ENCODE peak calls at places on chromosomes 2 and 18, in six cellular contexts. One of them, this sample, is unnamed.

GRCh38 chr2:233329489-233330135 is 22.0 kb downstream of the SAG start:
- DNase-seq in GM13977: no peak
- DNase-seq in lower lobe of right lung: no peak
- DNase-seq in activated B cell treated with CpG ODN at 0.5 μM for 24 hours: no peak
- DNase-seq in WERI-Rb-1: no peak
- DNase-seq in IMR-90: no peak
- DNase-seq in this sample: no peak

GRCh38 chr2:119544075-119545031 is at the start of gene CFAP221:
- DNase-seq in GM13977: peak
- DNase-seq in lower lobe of right lung: peak
- DNase-seq in activated B cell treated with CpG ODN at 0.5 μM for 24 hours: peak
- DNase-seq in WERI-Rb-1: peak
- DNase-seq in IMR-90: peak
- DNase-seq in this sample: peak

GRCh38 chr2:73776869-73777519 is 2.9 kb downstream of the DUSP11 start:
- DNase-seq in GM13977: no peak
- DNase-seq in lower lobe of right lung: no peak
- DNase-seq in activated B cell treated with CpG ODN at 0.5 μM for 24 hours: no peak
- DNase-seq in WERI-Rb-1: no peak
- DNase-seq in IMR-90: peak
- DNase-seq in this sample: no peak

GRCh38 chr2:180472133-180472532 is 465.0 kb upstream of the CWC22 start:
- DNase-seq in GM13977: no peak
- DNase-seq in lower lobe of right lung: no peak
- DNase-seq in activated B cell treated with CpG ODN at 0.5 μM for 24 hours: no peak
- DNase-seq in WERI-Rb-1: no peak
- DNase-seq in IMR-90: peak
- DNase-seq in this sample: no peak

GRCh38 chr2:16638941-16639340 is 26.7 kb downstream of the CYRIA start:
- DNase-seq in GM13977: no peak
- DNase-seq in lower lobe of right lung: no peak
- DNase-seq in activated B cell treated with CpG ODN at 0.5 μM for 24 hours: no peak
- DNase-seq in WERI-Rb-1: no peak
- DNase-seq in IMR-90: no peak
- DNase-seq in this sample: no peak

GRCh38 chr18:60739212-60739611 is 366.6 kb upstream of the MC4R start:
- DNase-seq in GM13977: no peak
- DNase-seq in lower lobe of right lung: no peak
- DNase-seq in activated B cell treated with CpG ODN at 0.5 μM for 24 hours: no peak
- DNase-seq in WERI-Rb-1: no peak
- DNase-seq in IMR-90: no peak
- DNase-seq in this sample: peak

GRCh38 chr18:59783138-59783537 is 85.9 kb upstream of the CCBE1 start:
- DNase-seq in GM13977: peak
- DNase-seq in lower lobe of right lung: no peak
- DNase-seq in activated B cell treated with CpG ODN at 0.5 μM for 24 hours: no peak
- DNase-seq in WERI-Rb-1: peak
- DNase-seq in IMR-90: peak
- DNase-seq in this sample: peak

GRCh38 chr2:157699806-157700205 is 71.1 kb upstream of the ACVR1C start:
- DNase-seq in GM13977: no peak
- DNase-seq in lower lobe of right lung: no peak
- DNase-seq in activated B cell treated with CpG ODN at 0.5 μM for 24 hours: no peak
- DNase-seq in WERI-Rb-1: no peak
- DNase-seq in IMR-90: no peak
- DNase-seq in this sample: no peak

GRCh38 chr18:25826823-25827617 is 263.4 kb downstream of the SS18 start:
- DNase-seq in GM13977: no peak
- DNase-seq in lower lobe of right lung: no peak
- DNase-seq in activated B cell treated with CpG ODN at 0.5 μM for 24 hours: no peak
- DNase-seq in WERI-Rb-1: no peak
- DNase-seq in IMR-90: no peak
- DNase-seq in this sample: no peak

GRCh38 chr2:201901770-201902169 is 95.4 kb downstream of the CDK15 start:
- DNase-seq in GM13977: no peak
- DNase-seq in lower lobe of right lung: no peak
- DNase-seq in activated B cell treated with CpG ODN at 0.5 μM for 24 hours: no peak
- DNase-seq in WERI-Rb-1: no peak
- DNase-seq in IMR-90: no peak
- DNase-seq in this sample: no peak

GRCh38 chr18:7164610-7165009 is 47.0 kb upstream of the LAMA1 start:
- DNase-seq in GM13977: no peak
- DNase-seq in lower lobe of right lung: no peak
- DNase-seq in activated B cell treated with CpG ODN at 0.5 μM for 24 hours: no peak
- DNase-seq in WERI-Rb-1: peak
- DNase-seq in IMR-90: peak
- DNase-seq in this sample: no peak

GRCh38 chr2:231563378-231563961 is 29.2 kb upstream of the TEX44 start:
- DNase-seq in GM13977: peak
- DNase-seq in lower lobe of right lung: no peak
- DNase-seq in activated B cell treated with CpG ODN at 0.5 μM for 24 hours: no peak
- DNase-seq in WERI-Rb-1: peak
- DNase-seq in IMR-90: peak
- DNase-seq in this sample: peak

GRCh38 chr2:138515084-138515483 is 13.5 kb downstream of the SPOPL start:
- DNase-seq in GM13977: no peak
- DNase-seq in lower lobe of right lung: no peak
- DNase-seq in activated B cell treated with CpG ODN at 0.5 μM for 24 hours: no peak
- DNase-seq in WERI-Rb-1: no peak
- DNase-seq in IMR-90: no peak
- DNase-seq in this sample: no peak

GRCh38 chr2:103401621-103402020 is 639.8 kb downstream of the TMEM182 start:
- DNase-seq in GM13977: no peak
- DNase-seq in lower lobe of right lung: no peak
- DNase-seq in activated B cell treated with CpG ODN at 0.5 μM for 24 hours: no peak
- DNase-seq in WERI-Rb-1: no peak
- DNase-seq in IMR-90: no peak
- DNase-seq in this sample: peak

GRCh38 chr2:145546091-145546490 is 1026.2 kb upstream of the ZEB2 start:
- DNase-seq in GM13977: no peak
- DNase-seq in lower lobe of right lung: no peak
- DNase-seq in activated B cell treated with CpG ODN at 0.5 μM for 24 hours: no peak
- DNase-seq in WERI-Rb-1: no peak
- DNase-seq in IMR-90: peak
- DNase-seq in this sample: no peak

GRCh38 chr2:238093181-238094140 is 6.7 kb upstream of the ESPNL start:
- DNase-seq in GM13977: peak
- DNase-seq in lower lobe of right lung: no peak
- DNase-seq in activated B cell treated with CpG ODN at 0.5 μM for 24 hours: no peak
- DNase-seq in WERI-Rb-1: no peak
- DNase-seq in IMR-90: no peak
- DNase-seq in this sample: no peak

GRCh38 chr18:79796531-79797390 is 977 bp upstream of the KCNG2 start:
- DNase-seq in GM13977: peak
- DNase-seq in lower lobe of right lung: no peak
- DNase-seq in activated B cell treated with CpG ODN at 0.5 μM for 24 hours: no peak
- DNase-seq in WERI-Rb-1: no peak
- DNase-seq in IMR-90: no peak
- DNase-seq in this sample: peak

GRCh38 chr18:79796016-79796415 is 1.7 kb upstream of the KCNG2 start:
- DNase-seq in GM13977: no peak
- DNase-seq in lower lobe of right lung: no peak
- DNase-seq in activated B cell treated with CpG ODN at 0.5 μM for 24 hours: no peak
- DNase-seq in WERI-Rb-1: no peak
- DNase-seq in IMR-90: no peak
- DNase-seq in this sample: no peak

GRCh38 chr18:79798346-79798998 is 734 bp downstream of the KCNG2 start:
- DNase-seq in GM13977: peak
- DNase-seq in lower lobe of right lung: no peak
- DNase-seq in activated B cell treated with CpG ODN at 0.5 μM for 24 hours: no peak
- DNase-seq in WERI-Rb-1: no peak
- DNase-seq in IMR-90: no peak
- DNase-seq in this sample: no peak

GRCh38 chr18:79798999-79799370 is 1.2 kb downstream of the KCNG2 start:
- DNase-seq in GM13977: no peak
- DNase-seq in lower lobe of right lung: no peak
- DNase-seq in activated B cell treated with CpG ODN at 0.5 μM for 24 hours: no peak
- DNase-seq in WERI-Rb-1: peak
- DNase-seq in IMR-90: no peak
- DNase-seq in this sample: peak

DNA sequence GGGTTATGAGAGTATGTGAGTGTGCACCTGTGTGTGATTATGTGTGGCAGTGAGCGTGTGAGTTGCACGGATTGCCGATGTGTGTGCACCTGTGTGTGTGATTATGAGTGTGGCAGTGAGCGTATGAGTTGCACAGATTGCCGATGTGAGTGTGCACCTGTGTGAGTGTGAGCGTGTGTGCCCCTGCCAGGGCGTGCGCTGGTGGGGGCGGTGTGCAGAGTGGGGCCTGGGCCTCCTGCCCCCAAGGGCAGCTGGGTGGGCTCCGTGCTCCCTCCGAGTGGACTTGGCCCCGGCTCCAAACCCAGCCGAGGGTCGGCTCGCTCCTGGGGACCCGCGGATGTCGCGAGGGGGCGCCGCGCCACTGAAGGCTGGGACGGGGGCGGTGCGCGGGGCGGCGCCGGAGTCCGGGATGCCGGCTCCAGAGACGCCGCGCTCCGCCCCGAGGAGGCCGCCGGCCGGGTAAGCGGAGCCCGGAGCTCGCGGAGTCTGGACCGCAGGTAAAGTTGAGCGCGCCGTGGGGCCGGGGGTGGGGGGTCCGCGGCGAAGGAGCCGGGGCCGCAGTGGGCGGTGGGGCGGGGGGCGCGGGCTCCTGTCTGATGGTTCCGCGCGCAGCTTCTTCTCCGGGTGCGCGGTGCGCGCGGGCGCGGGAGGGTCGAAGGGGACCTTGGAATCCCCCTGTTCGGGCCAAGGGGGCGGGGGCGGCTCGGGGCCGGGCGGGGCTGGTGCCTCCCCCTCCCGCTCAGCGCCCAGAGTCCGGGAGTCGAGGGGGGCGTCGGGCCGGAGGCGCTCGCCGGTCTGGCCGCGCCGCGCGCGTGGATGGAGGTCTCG is at the start of gene KCNG2:
- DNase-seq in GM13977: peak
- DNase-seq in lower lobe of right lung: no peak
- DNase-seq in activated B cell treated with CpG ODN at 0.5 μM for 24 hours: peak
- DNase-seq in WERI-Rb-1: peak
- DNase-seq in IMR-90: no peak
- DNase-seq in this sample: peak
- TF ChIP-seq CTCF in GM13977: peak
- TF ChIP-seq CTCF in lower lobe of right lung: no peak
- TF ChIP-seq CTCF in activated B cell treated with CpG ODN at 0.5 μM for 24 hours: no peak
- TF ChIP-seq CTCF in WERI-Rb-1: peak
- TF ChIP-seq CTCF in IMR-90: peak
- TF ChIP-seq CTCF in this sample: no peak

GRCh38 chr2:241701405-241702154 is at the start of gene ING5:
- DNase-seq in GM13977: peak
- DNase-seq in lower lobe of right lung: peak
- DNase-seq in activated B cell treated with CpG ODN at 0.5 μM for 24 hours: peak
- DNase-seq in WERI-Rb-1: peak
- DNase-seq in IMR-90: peak
- DNase-seq in this sample: peak

GRCh38 chr2:241702405-241703127 is 727 bp downstream of the ING5 start:
- DNase-seq in GM13977: peak
- DNase-seq in lower lobe of right lung: peak
- DNase-seq in activated B cell treated with CpG ODN at 0.5 μM for 24 hours: peak
- DNase-seq in WERI-Rb-1: peak
- DNase-seq in IMR-90: peak
- DNase-seq in this sample: peak

GRCh38 chr2:241701155-241701404 is 759 bp upstream of the ING5 start:
- DNase-seq in GM13977: no peak
- DNase-seq in lower lobe of right lung: no peak
- DNase-seq in activated B cell treated with CpG ODN at 0.5 μM for 24 hours: no peak
- DNase-seq in WERI-Rb-1: no peak
- DNase-seq in IMR-90: peak
- DNase-seq in this sample: no peak

GRCh38 chr2:241702155-241702404 is 241 bp downstream of the ING5 start:
- DNase-seq in GM13977: peak
- DNase-seq in lower lobe of right lung: no peak
- DNase-seq in activated B cell treated with CpG ODN at 0.5 μM for 24 hours: no peak
- DNase-seq in WERI-Rb-1: no peak
- DNase-seq in IMR-90: peak
- DNase-seq in this sample: peak

DNA sequence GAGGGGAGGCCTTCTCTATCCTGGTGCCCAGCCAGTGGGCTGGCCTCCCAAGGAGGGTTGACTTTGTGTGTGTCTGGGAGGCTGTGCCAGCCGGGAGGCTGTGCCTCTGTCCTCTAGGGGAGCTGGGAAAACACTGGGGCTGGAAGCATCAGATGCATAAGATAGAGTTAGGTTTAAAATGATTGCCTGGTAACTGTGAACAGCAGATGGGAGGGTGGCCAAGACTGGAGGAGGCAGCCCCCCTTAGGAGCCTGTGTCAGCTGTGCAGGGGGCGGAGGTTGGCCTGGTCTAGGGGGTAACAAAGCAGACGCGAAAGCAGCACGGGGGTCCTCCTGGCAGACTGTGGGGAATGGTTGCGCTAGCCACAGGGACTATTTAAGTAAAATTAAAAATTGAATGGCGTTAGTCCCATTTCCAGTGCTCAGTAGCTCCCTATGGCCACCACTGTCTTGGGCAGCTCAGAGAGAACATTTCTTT is 1.3 kb downstream of the ING5 start:
- DNase-seq in GM13977: peak
- DNase-seq in lower lobe of right lung: no peak
- DNase-seq in activated B cell treated with CpG ODN at 0.5 μM for 24 hours: no peak
- DNase-seq in WERI-Rb-1: no peak
- DNase-seq in IMR-90: no peak
- DNase-seq in this sample: no peak
- TF ChIP-seq CTCF in GM13977: no peak
- TF ChIP-seq CTCF in lower lobe of right lung: no peak
- TF ChIP-seq CTCF in activated B cell treated with CpG ODN at 0.5 μM for 24 hours: no peak
- TF ChIP-seq CTCF in WERI-Rb-1: no peak
- TF ChIP-seq CTCF in IMR-90: no peak
- TF ChIP-seq CTCF in this sample: no peak

GRCh38 chr18:31407649-31408048 is 31.1 kb downstream of the DSG4 start:
- DNase-seq in GM13977: peak
- DNase-seq in lower lobe of right lung: no peak
- DNase-seq in activated B cell treated with CpG ODN at 0.5 μM for 24 hours: no peak
- DNase-seq in WERI-Rb-1: no peak
- DNase-seq in IMR-90: no peak
- DNase-seq in this sample: no peak
- TF ChIP-seq CTCF in GM13977: no peak
- TF ChIP-seq CTCF in lower lobe of right lung: no peak
- TF ChIP-seq CTCF in activated B cell treated with CpG ODN at 0.5 μM for 24 hours: no peak
- TF ChIP-seq CTCF in WERI-Rb-1: no peak
- TF ChIP-seq CTCF in IMR-90: no peak
- TF ChIP-seq CTCF in this sample: no peak

DNA sequence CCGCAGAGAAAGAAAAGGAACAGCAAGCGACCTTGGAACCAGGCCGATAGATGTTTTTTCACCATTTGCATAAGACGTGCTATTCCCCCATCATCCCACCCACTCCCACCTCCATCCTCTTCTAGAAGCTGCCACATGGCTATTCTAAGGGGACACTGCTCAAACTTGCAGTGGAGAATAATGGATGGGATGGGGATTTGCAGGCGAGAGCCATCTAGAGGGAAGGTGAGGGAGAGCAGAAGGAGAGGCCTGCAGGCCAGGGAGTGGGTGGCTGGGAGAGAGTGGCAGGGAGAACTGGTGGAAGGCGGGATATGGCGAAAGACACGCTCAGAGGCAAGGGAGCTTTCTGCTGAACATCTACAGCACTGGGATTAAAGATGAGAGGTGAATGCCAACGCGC is 84.9 kb downstream of the MAPK4 start:
- DNase-seq in GM13977: no peak
- DNase-seq in lower lobe of right lung: no peak
- DNase-seq in activated B cell treated with CpG ODN at 0.5 μM for 24 hours: no peak
- DNase-seq in WERI-Rb-1: peak
- DNase-seq in IMR-90: no peak
- DNase-seq in this sample: peak
- TF ChIP-seq CTCF in GM13977: peak
- TF ChIP-seq CTCF in lower lobe of right lung: no peak
- TF ChIP-seq CTCF in activated B cell treated with CpG ODN at 0.5 μM for 24 hours: no peak
- TF ChIP-seq CTCF in WERI-Rb-1: peak
- TF ChIP-seq CTCF in IMR-90: no peak
- TF ChIP-seq CTCF in this sample: peak

GRCh38 chr2:129193961-129194360 is 785.5 kb upstream of the RAB6C start:
- DNase-seq in GM13977: no peak
- DNase-seq in lower lobe of right lung: no peak
- DNase-seq in activated B cell treated with CpG ODN at 0.5 μM for 24 hours: no peak
- DNase-seq in WERI-Rb-1: peak
- DNase-seq in IMR-90: no peak
- DNase-seq in this sample: no peak
- TF ChIP-seq CTCF in GM13977: no peak
- TF ChIP-seq CTCF in lower lobe of right lung: no peak
- TF ChIP-seq CTCF in activated B cell treated with CpG ODN at 0.5 μM for 24 hours: no peak
- TF ChIP-seq CTCF in WERI-Rb-1: peak
- TF ChIP-seq CTCF in IMR-90: no peak
- TF ChIP-seq CTCF in this sample: no peak

This sample was measured in glutamatergic neuron.